ENCODE peak calls at places on chromosome 17, in five cellular contexts. G is RPMI7951, M is iris pigment epithelial cell, C is thoracic aorta, Q is Calu3. O is an unnamed sample.

GRCh38 chr17:41428591-41429326 is 4.4 kb upstream of the KRT37 start:
- DNase-seq in G (peak), M (no peak), C (no peak), Q (no peak), O (no peak)

GRCh38 chr17:65662166-65662565 is 100.7 kb upstream of the AXIN2 start:
- DNase-seq in G (no peak), M (peak), C (no peak), Q (no peak), O (no peak)

GRCh38 chr17:79033741-79034501 is 10.0 kb downstream of the C1QTNF1 start:
- DNase-seq in G (peak), M (no peak), C (no peak), Q (no peak), O (no peak)

GRCh38 chr17:80692931-80693467 is 148.4 kb downstream of the RPTOR start:
- DNase-seq in G (no peak), M (no peak), C (no peak), Q (no peak), O (no peak)

GRCh38 chr17:75588546-75589016 is 981 bp downstream of the MYO15B start:
- DNase-seq in G (peak), M (no peak), C (no peak), Q (no peak), O (no peak)

GRCh38 chr17:2821868-2822267 is 25.6 kb downstream of the RAP1GAP2 start:
- DNase-seq in G (no peak), M (no peak), C (no peak), Q (no peak), O (no peak)

GRCh38 chr17:67490471-67490870 is 113.4 kb downstream of the PITPNC1 start:
- DNase-seq in G (peak), M (no peak), C (no peak), Q (no peak), O (no peak)

GRCh38 chr17:78120971-78121800 is 7.4 kb downstream of the TMC6 start:
- DNase-seq in G (no peak), M (no peak), C (no peak), Q (no peak), O (no peak)

GRCh38 chr17:22507823-22508222 is 815.5 kb downstream of the KCNJ18 start:
- DNase-seq in G (no peak), M (no peak), C (no peak), Q (no peak), O (no peak)

GRCh38 chr17:35088911-35089845 is 25.7 kb upstream of the RFFL start:
- DNase-seq in G (peak), M (peak), C (peak), Q (peak), O (peak)

GRCh38 chr17:81309140-81309858 is 14.2 kb upstream of the SLC38A10 start:
- DNase-seq in G (peak), M (peak), C (peak), Q (peak), O (peak)

GRCh38 chr17:45816966-45817365 is 27.7 kb upstream of the SPPL2C start:
- DNase-seq in G (no peak), M (no peak), C (no peak), Q (no peak), O (no peak)

GRCh38 chr17:50184057-50184456 is 17.4 kb downstream of the COL1A1 start:
- DNase-seq in G (peak), M (no peak), C (no peak), Q (no peak), O (no peak)

GRCh38 chr17:51507444-51507843 is 247.1 kb downstream of the UTP18 start:
- DNase-seq in G (no peak), M (no peak), C (no peak), Q (no peak), O (no peak)

GRCh38 chr17:81891303-81891552 is 158 bp downstream of the ALYREF start:
- DNase-seq in G (no peak), M (no peak), C (no peak), Q (no peak), O (no peak)

GRCh38 chr17:17387461-17388362 is 84.5 kb downstream of the NT5M start:
- DNase-seq in G (no peak), M (no peak), C (no peak), Q (peak), O (peak)

GRCh38 chr17:8029121-8029520 is 9.7 kb upstream of the ALOX15B start:
- DNase-seq in G (peak), M (peak), C (no peak), Q (no peak), O (peak)

GRCh38 chr17:14921936-14922335 is 343.2 kb downstream of the PMP22 start:
- DNase-seq in G (no peak), M (no peak), C (no peak), Q (no peak), O (no peak)

GRCh38 chr17:82217530-82218204 is 5.0 kb upstream of the CCDC57 start:
- DNase-seq in G (peak), M (peak), C (no peak), Q (peak), O (peak)

GRCh38 chr17:19495828-19496227 is 37.8 kb upstream of the SLC47A1 start:
- DNase-seq in G (no peak), M (no peak), C (no peak), Q (no peak), O (no peak)

GRCh38 chr17:2054262-2054739 is 602 bp upstream of the HIC1 start:
- DNase-seq in G (peak), M (peak), C (no peak), Q (no peak), O (peak)

GRCh38 chr17:46771601-46772012 is 46.9 kb downstream of the WNT3 start:
- DNase-seq in G (no peak), M (no peak), C (no peak), Q (peak), O (peak)

GRCh38 chr17:78986048-78986648 is 6.4 kb upstream of the LGALS3BP start:
- DNase-seq in G (peak), M (peak), C (no peak), Q (no peak), O (peak)

GRCh38 chr17:49975531-49975930 is 6.5 kb downstream of the DLX4 start:
- DNase-seq in G (no peak), M (no peak), C (no peak), Q (no peak), O (peak)

GRCh38 chr17:74192950-74193781 is 10.3 kb upstream of the RPL38 start:
- DNase-seq in G (peak), M (no peak), C (no peak), Q (no peak), O (peak)

GRCh38 chr17:77654296-77654695 is 304.2 kb upstream of the TNRC6C start:
- DNase-seq in G (no peak), M (no peak), C (no peak), Q (no peak), O (no peak)

GRCh38 chr17:78133971-78134898 is 3.7 kb downstream of the TMC8 start:
- DNase-seq in G (no peak), M (peak), C (no peak), Q (peak), O (peak)

GRCh38 chr17:7629939-7630571 is at the start of gene SHBG:
- DNase-seq in G (no peak), M (no peak), C (no peak), Q (no peak), O (no peak)

GRCh38 chr17:4710693-4711634 is 532 bp downstream of the ARRB2 start:
- DNase-seq in G (no peak), M (no peak), C (no peak), Q (no peak), O (no peak)

GRCh38 chr17:6456914-6457687 is 12.8 kb downstream of the PIMREG start:
- DNase-seq in G (peak), M (peak), C (no peak), Q (peak), O (peak)

GRCh38 chr17:59425085-59425901 is 93.8 kb downstream of the YPEL2 start:
- DNase-seq in G (no peak), M (peak), C (no peak), Q (no peak), O (peak)

GRCh38 chr17:64092111-64092510 is 37.8 kb downstream of the ERN1 start:
- DNase-seq in G (no peak), M (no peak), C (no peak), Q (no peak), O (no peak)

GRCh38 chr17:79815836-79816371 is 19.0 kb upstream of the CBX8 start:
- DNase-seq in G (no peak), M (no peak), C (no peak), Q (no peak), O (no peak)

GRCh38 chr17:59154721-59155438 is at the start of gene SKA2:
- DNase-seq in G (no peak), M (peak), C (peak), Q (peak), O (peak)

GRCh38 chr17:43875476-43876147 is 28.6 kb downstream of the CD300LG start:
- DNase-seq in G (no peak), M (no peak), C (no peak), Q (no peak), O (no peak)

GRCh38 chr17:4903051-4903818 is at the start of gene CHRNE:
- DNase-seq in G (peak), M (peak), C (peak), Q (peak), O (peak)

GRCh38 chr17:76540381-76541300 is 797 bp downstream of the PRCD start:
- DNase-seq in G (peak), M (peak), C (peak), Q (peak), O (peak)